ENCODE peak calls at places on chromosomes 13 and 19, in seven cellular contexts. Q is suprapubic skin; U is pancreas; K is breast epithelium; S is Peyer's patch; O is CD4-positive, alpha-beta T cell; F is esophagus squamous epithelium. G is an unnamed sample.
A peak's percentile ranks its signal among the peaks of the same experiment; 100 is the strongest.

GRCh38 chr13:33087091-33087490 is 70.9 kb downstream of the KL start:
- DNase-seq in Q (no peak), U (no peak), K (no peak), S (no peak), O (no peak), F (no peak), G (no peak)

GRCh38 chr13:50323440-50324070 is 308.3 kb downstream of the KCNRG start:
- DNase-seq in Q (no peak), U (no peak), K (no peak), S (no peak), O (no peak), F (no peak), G (no peak)

GRCh38 chr13:113649212-113649611 is 8.8 kb downstream of the ATP4B start:
- DNase-seq in Q (peak; percentile 41), U (no peak), K (peak; percentile 12), S (no peak), O (no peak), F (no peak), G (peak; percentile 8)

GRCh38 chr19:17021793-17022590 is 4.6 kb downstream of the CPAMD8 start:
- DNase-seq in Q (no peak), U (no peak), K (no peak), S (no peak), O (no peak), F (no peak), G (no peak)

GRCh38 chr19:3434630-3435553 is 45.4 kb downstream of the SMIM24 start:
- DNase-seq in Q (peak; percentile 98), U (peak; percentile 77), K (peak; percentile 97), S (peak; percentile 92), O (peak; percentile 94), F (peak; percentile 84), G (peak; percentile 96)

GRCh38 chr19:2609389-2610116 is 92.9 kb downstream of the GNG7 start:
- DNase-seq in Q (no peak), U (no peak), K (no peak), S (peak; percentile 23), O (no peak), F (no peak), G (no peak)

GRCh38 chr19:16459680-16460079 is 12.1 kb downstream of the EPS15L1 start:
- DNase-seq in Q (no peak), U (no peak), K (no peak), S (no peak), O (no peak), F (no peak), G (no peak)

GRCh38 chr13:47188802-47189201 is 291.9 kb upstream of the HTR2A start:
- DNase-seq in Q (no peak), U (no peak), K (no peak), S (no peak), O (no peak), F (no peak), G (no peak)

GRCh38 chr13:24931450-24932217 is 164.3 kb upstream of the PABPC3 start:
- DNase-seq in Q (no peak), U (no peak), K (no peak), S (no peak), O (no peak), F (no peak), G (no peak)

GRCh38 chr19:8250596-8250995 is 41.4 kb downstream of the CERS4 start:
- DNase-seq in Q (no peak), U (no peak), K (no peak), S (no peak), O (no peak), F (no peak), G (no peak)

GRCh38 chr19:47095707-47096704 is 17.6 kb downstream of the ZC3H4 start:
- DNase-seq in Q (peak; percentile 90), U (peak; percentile 94), K (peak; percentile 98), S (no peak), O (no peak), F (no peak), G (no peak)

GRCh38 chr19:38009650-38010229 is 102.7 kb downstream of the SIPA1L3 start:
- DNase-seq in Q (no peak), U (no peak), K (no peak), S (no peak), O (no peak), F (no peak), G (no peak)

GRCh38 chr19:2477141-2477710 is 1.3 kb downstream of the GADD45B start:
- DNase-seq in Q (no peak), U (peak; percentile 46), K (peak; percentile 64), S (peak; percentile 66), O (no peak), F (no peak), G (peak; percentile 39)

GRCh38 chr13:92967923-92968322 is 258.7 kb upstream of the GPC6 start:
- DNase-seq in Q (no peak), U (no peak), K (no peak), S (no peak), O (no peak), F (no peak), G (no peak)

GRCh38 chr19:55255618-55256423 is 3.0 kb downstream of the PPP6R1 start:
- DNase-seq in Q (peak; percentile 59), U (no peak), K (no peak), S (peak; percentile 79), O (no peak), F (no peak), G (no peak)

GRCh38 chr13:89163081-89163480 is 1491.9 kb downstream of the SLITRK5 start:
- DNase-seq in Q (no peak), U (no peak), K (no peak), S (no peak), O (no peak), F (no peak), G (no peak)

GRCh38 chr13:113726961-113727411 is 32.0 kb upstream of the TMEM255B start:
- DNase-seq in Q (no peak), U (peak; percentile 26), K (no peak), S (no peak), O (no peak), F (no peak), G (no peak)

GRCh38 chr13:30307194-30307965 is at the start of gene KATNAL1:
- DNase-seq in Q (peak; percentile 88), U (peak; percentile 58), K (peak; percentile 65), S (peak; percentile 76), O (peak; percentile 52), F (peak; percentile 10), G (peak; percentile 88)

GRCh38 chr13:48125794-48126228 is 30.9 kb upstream of the MED4 start:
- DNase-seq in Q (no peak), U (no peak), K (no peak), S (no peak), O (no peak), F (no peak), G (peak; percentile 53)

GRCh38 chr19:53183146-53183545 is 10.0 kb downstream of the ZNF665 start:
- DNase-seq in Q (no peak), U (no peak), K (no peak), S (no peak), O (no peak), F (no peak), G (no peak)

GRCh38 chr19:10601999-10602329 is 14.9 kb upstream of the AP1M2 start:
- DNase-seq in Q (no peak), U (no peak), K (no peak), S (no peak), O (no peak), F (no peak), G (no peak)

GRCh38 chr19:10602330-10603083 is 15.4 kb upstream of the AP1M2 start:
- DNase-seq in Q (peak; percentile 92), U (peak; percentile 74), K (peak; percentile 81), S (peak; percentile 88), O (peak; percentile 92), F (no peak), G (peak; percentile 84)

GRCh38 chr19:10604460-10604980 is 17.4 kb upstream of the AP1M2 start:
- DNase-seq in Q (no peak), U (no peak), K (no peak), S (peak; percentile 65), O (no peak), F (no peak), G (peak; percentile 47)

GRCh38 chr19:10603084-10603872 is 16.2 kb upstream of the AP1M2 start:
- DNase-seq in Q (peak; percentile 81), U (no peak), K (peak; percentile 59), S (peak; percentile 93), O (peak; percentile 74), F (peak; percentile 33), G (peak; percentile 31)

GRCh38 chr19:10603873-10604459 is 16.9 kb upstream of the AP1M2 start:
- DNase-seq in Q (no peak), U (no peak), K (no peak), S (peak; percentile 52), O (peak; percentile 17), F (no peak), G (no peak)
- H3K27ac ChIP-seq in Q (peak overlapping the region; percentile 81), U (peak overlapping the region; percentile 29), K (peak overlapping the region; percentile 98), S (peak overlapping the region; percentile 97), O (peak overlapping the region; percentile 100), F (peak overlapping the region; percentile 95), G (peak overlapping the region; percentile 91)

GRCh38 chr13:45728759-45729158 is 26.6 kb downstream of the CBY2 start:
- DNase-seq in Q (no peak), U (no peak), K (no peak), S (no peak), O (no peak), F (no peak), G (no peak)
- TF ChIP-seq CTCF in Q (no peak), U (no peak), K (no peak), S (no peak), O (no peak), F (no peak), G (no peak)

GRCh38 chr19:58000677-58001076 is 1.9 kb downstream of the ZNF606 start:
- DNase-seq in Q (no peak), U (no peak), K (no peak), S (no peak), O (no peak), F (no peak), G (no peak)
- H3K9me3 ChIP-seq in Q (peaks cover 11% of the 10 kb centered on the region), U (no peaks in the 10 kb centered on the region), K (peaks cover 58% of the 10 kb centered on the region), S (peaks cover 51% of the 10 kb centered on the region), O (peaks cover 35% of the 10 kb centered on the region), F (peaks cover 79% of the 10 kb centered on the region), G (peaks cover 15% of the 10 kb centered on the region)

DNA sequence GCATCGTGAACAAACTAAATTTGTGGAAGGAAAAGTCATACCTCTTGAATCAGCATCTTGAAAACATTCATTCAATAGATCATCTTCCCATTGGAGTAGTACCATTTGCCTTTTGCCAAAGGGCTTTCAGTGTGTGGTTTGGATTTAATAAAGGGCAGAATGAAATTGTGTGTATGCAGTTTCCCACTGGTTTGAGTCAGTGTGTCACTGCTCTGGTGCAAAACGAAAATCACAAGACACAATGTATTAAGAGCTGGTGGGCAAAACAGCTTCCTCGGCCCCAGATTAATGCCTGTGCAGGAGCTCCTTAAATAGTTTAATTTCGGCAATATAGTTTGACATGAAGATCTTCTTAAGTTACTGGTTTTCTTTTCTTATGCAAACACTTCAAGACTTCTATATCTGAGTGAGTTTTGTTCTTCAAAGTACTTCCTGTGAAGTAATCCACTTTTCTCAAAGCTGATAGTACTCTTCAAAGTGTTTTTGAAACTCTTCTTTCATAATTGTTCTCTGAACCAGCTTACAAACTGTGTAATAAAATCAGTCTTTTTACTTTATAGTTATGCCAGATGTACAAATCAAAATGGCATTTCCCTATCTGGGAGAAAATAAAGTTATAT is 32.1 kb downstream of the RASL11A start:
- DNase-seq in Q (peak; percentile 7), U (no peak), K (no peak), S (no peak), O (no peak), F (no peak), G (no peak)
- H3K27ac ChIP-seq in Q (no peak overlapping the region), U (no peak overlapping the region), K (no peak overlapping the region), S (no peak overlapping the region), O (no peak overlapping the region), F (no peak overlapping the region), G (no peak overlapping the region)

GRCh38 chr19:1434040-1434366 is 4.2 kb upstream of the RPS15 start:
- DNase-seq in Q (no peak), U (no peak), K (no peak), S (no peak), O (no peak), F (no peak), G (no peak)
- TF ChIP-seq CTCF in Q (no peak), U (no peak), K (no peak), S (no peak), O (no peak), F (no peak), G (no peak)

G was measured in uterus.